ENCODE peak calls at places on chromosomes 11 and 22, in seven cellular contexts. G is ovary, O is heart left ventricle, N is sigmoid colon, U is heart right ventricle, K is pancreas, A is adrenal gland. P is an unnamed sample. For H3K4me1 and H3K27me3, the result is how much of the 10 kb centered on the place peaks cover.

GRCh38 chr22:27090595-27090994 is 433.2 kb downstream of the MIAT start:
- DNase-seq in G (no peak), O (no peak), N (no peak), U (no peak), K (no peak), A (no peak), P (no peak)

GRCh38 chr11:1936781-1937615 is 10.1 kb upstream of the MRPL23 start:
- DNase-seq in G (peak), O (no peak), N (peak), U (no peak), K (peak), A (no peak), P (no peak)

GRCh38 chr11:72637926-72638325 is 36.3 kb downstream of the PDE2A start:
- DNase-seq in G (no peak), O (no peak), N (no peak), U (no peak), K (no peak), A (no peak), P (no peak)

GRCh38 chr22:42909363-42910058 is 52.4 kb upstream of the ARFGAP3 start:
- DNase-seq in G (no peak), O (no peak), N (no peak), U (no peak), K (peak), A (no peak), P (no peak)

GRCh38 chr22:46113910-46114517 is 36.3 kb upstream of the PPARA start:
- DNase-seq in G (peak), O (no peak), N (peak), U (no peak), K (no peak), A (peak), P (no peak)

GRCh38 chr11:118342503-118343161 is at the start of gene CD3D:
- DNase-seq in G (no peak), O (no peak), N (no peak), U (no peak), K (no peak), A (no peak), P (no peak)

GRCh38 chr11:20088368-20089260 is 71.7 kb downstream of the DBX1 start:
- DNase-seq in G (no peak), O (no peak), N (no peak), U (no peak), K (no peak), A (no peak), P (no peak)

GRCh38 chr11:113730887-113731726 is 25.0 kb upstream of the TMPRSS5 start:
- DNase-seq in G (no peak), O (peak), N (no peak), U (peak), K (no peak), A (peak), P (peak)

GRCh38 chr11:12215192-12215591 is 104.8 kb downstream of the MICAL2 start:
- DNase-seq in G (no peak), O (no peak), N (no peak), U (no peak), K (no peak), A (no peak), P (no peak)

GRCh38 chr11:86816251-86816726 is 15.9 kb downstream of the PRSS23 start:
- DNase-seq in G (no peak), O (no peak), N (no peak), U (no peak), K (no peak), A (no peak), P (peak)

GRCh38 chr11:8090756-8091155 is 9.7 kb downstream of the TUB start:
- DNase-seq in G (peak), O (no peak), N (peak), U (no peak), K (no peak), A (peak), P (peak)

GRCh38 chr22:27834364-27835185 is 33.0 kb upstream of the MN1 start:
- DNase-seq in G (peak), O (no peak), N (peak), U (no peak), K (no peak), A (no peak), P (no peak)

GRCh38 chr11:27282141-27282590 is 80.8 kb downstream of the CCDC34 start:
- DNase-seq in G (peak), O (peak), N (no peak), U (peak), K (no peak), A (peak), P (no peak)

GRCh38 chr11:117535201-117535869 is 207.7 kb downstream of the CEP164 start:
- DNase-seq in G (peak), O (no peak), N (peak), U (no peak), K (peak), A (peak), P (no peak)

GRCh38 chr11:77207019-77207485 is 79.0 kb downstream of the MYO7A start:
- DNase-seq in G (no peak), O (no peak), N (no peak), U (no peak), K (no peak), A (no peak), P (no peak)

GRCh38 chr11:68142028-68142412 is 20.8 kb upstream of the CHKA start:
- DNase-seq in G (no peak), O (no peak), N (no peak), U (no peak), K (peak), A (no peak), P (no peak)

GRCh38 chr22:48489551-48490512 is 1337.8 kb downstream of the BRD1 start:
- DNase-seq in G (no peak), O (peak), N (peak), U (no peak), K (no peak), A (no peak), P (peak)

GRCh38 chr11:67252831-67253239 is 13.4 kb upstream of the GRK2 start:
- DNase-seq in G (no peak), O (peak), N (peak), U (peak), K (no peak), A (peak), P (peak)

GRCh38 chr11:61639816-61640443 is 40.3 kb upstream of the DAGLA start:
- DNase-seq in G (no peak), O (no peak), N (no peak), U (no peak), K (no peak), A (no peak), P (no peak)

GRCh38 chr22:37088108-37088605 is 21.4 kb downstream of the TMPRSS6 start:
- DNase-seq in G (no peak), O (no peak), N (no peak), U (no peak), K (no peak), A (peak), P (no peak)

GRCh38 chr11:126163074-126163700 is 48.3 kb downstream of the RPUSD4 start:
- DNase-seq in G (no peak), O (no peak), N (peak), U (no peak), K (no peak), A (no peak), P (no peak)

GRCh38 chr22:28922540-28923244 is 39.3 kb downstream of the ZNRF3 start:
- DNase-seq in G (no peak), O (no peak), N (no peak), U (no peak), K (no peak), A (no peak), P (no peak)

GRCh38 chr22:28915969-28916368 is 32.6 kb downstream of the ZNRF3 start:
- DNase-seq in G (no peak), O (no peak), N (no peak), U (no peak), K (no peak), A (no peak), P (no peak)

GRCh38 chr22:28921585-28921879 is 38.2 kb downstream of the ZNRF3 start:
- DNase-seq in G (no peak), O (no peak), N (no peak), U (no peak), K (no peak), A (no peak), P (no peak)

GRCh38 chr22:28920757-28921584 is 37.6 kb downstream of the ZNRF3 start:
- DNase-seq in G (no peak), O (no peak), N (no peak), U (no peak), K (no peak), A (no peak), P (no peak)

GRCh38 chr22:28917747-28918543 is 34.6 kb downstream of the ZNRF3 start:
- DNase-seq in G (no peak), O (peak), N (peak), U (peak), K (peak), A (peak), P (peak)
- H3K4me1 ChIP-seq in G (under half), O (under half), N (under half), U (under half), K (under half), A (under half), P (half or more)

GRCh38 chr11:638616-639323 is 1.7 kb downstream of the DRD4 start:
- DNase-seq in G (no peak), O (no peak), N (no peak), U (no peak), K (no peak), A (no peak), P (no peak)
- H3K27me3 ChIP-seq in G (under half), O (under half), N (under half), U (under half), K (under half), A (under half), P (half or more)

DNA sequence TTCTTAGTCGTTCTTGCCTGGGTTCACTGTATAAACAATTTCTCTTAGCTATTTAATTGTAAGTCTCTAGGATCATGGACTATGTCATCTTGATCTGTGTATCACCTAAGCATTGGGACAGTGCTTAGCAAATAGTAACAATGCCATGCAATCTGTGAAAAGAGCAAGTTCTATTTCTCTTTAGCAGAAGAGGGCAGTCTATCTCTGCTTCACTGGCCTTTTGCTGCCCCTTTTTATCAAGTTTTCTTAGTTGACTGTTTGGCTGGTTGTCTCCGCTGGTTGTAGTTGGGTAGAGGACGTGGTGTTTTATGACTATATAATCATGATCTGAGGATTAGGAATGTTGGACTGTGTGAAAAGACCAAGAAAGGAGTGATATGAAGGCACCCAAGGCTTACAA is 315.0 kb downstream of the JRKL start:
- DNase-seq in G (no peak), O (no peak), N (no peak), U (no peak), K (no peak), A (no peak), P (peak)
- TF ChIP-seq CTCF in G (no peak), O (no peak), N (no peak), U (no peak), K (no peak), A (no peak), P (no peak)

GRCh38 chr22:38250642-38251354 is 22.0 kb downstream of the TMEM184B start:
- DNase-seq in G (no peak), O (no peak), N (no peak), U (no peak), K (no peak), A (no peak), P (no peak)

GRCh38 chr22:38248280-38248679 is 24.5 kb downstream of the TMEM184B start:
- DNase-seq in G (no peak), O (no peak), N (no peak), U (no peak), K (no peak), A (no peak), P (no peak)

GRCh38 chr22:38249301-38249700 is 23.5 kb downstream of the TMEM184B start:
- DNase-seq in G (no peak), O (no peak), N (no peak), U (no peak), K (no peak), A (no peak), P (no peak)

GRCh38 chr22:38249803-38250641 is 22.8 kb downstream of the TMEM184B start:
- DNase-seq in G (no peak), O (no peak), N (no peak), U (no peak), K (no peak), A (no peak), P (no peak)

GRCh38 chr22:38251355-38251720 is 21.5 kb downstream of the TMEM184B start:
- DNase-seq in G (no peak), O (no peak), N (no peak), U (no peak), K (no peak), A (no peak), P (no peak)
- H3K4me1 ChIP-seq in G (under half), O (under half), N (under half), U (under half), K (under half), A (under half), P (under half)